ENCODE peak calls at places on chromosomes 6 and 20, in four cellular contexts. L, C, D and Q are unnamed samples.

GRCh38 chr20:25061103-25061799 is 3.3 kb upstream of the ACSS1 start:
- DNase-seq in L (no peak), C (no peak), D (peak), Q (no peak)

GRCh38 chr20:46229478-46229877 is 78.8 kb downstream of the CDH22 start:
- DNase-seq in L (no peak), C (peak), D (no peak), Q (no peak)

GRCh38 chr6:91822581-91822980 is 1235.7 kb upstream of the MAP3K7 start:
- DNase-seq in L (no peak), C (no peak), D (no peak), Q (no peak)

GRCh38 chr20:22663528-22664025 is 79.2 kb upstream of the FOXA2 start:
- DNase-seq in L (no peak), C (no peak), D (no peak), Q (no peak)

GRCh38 chr6:39217177-39217864 is 12.0 kb downstream of the KCNK5 start:
- DNase-seq in L (no peak), C (no peak), D (no peak), Q (no peak)

GRCh38 chr20:44888226-44889103 is 3.0 kb downstream of the YWHAB start:
- DNase-seq in L (no peak), C (peak), D (no peak), Q (no peak)

GRCh38 chr6:116941727-116942126 is 64.7 kb downstream of the RFX6 start:
- DNase-seq in L (no peak), C (no peak), D (no peak), Q (no peak)

GRCh38 chr6:34951741-34952140 is 62.7 kb downstream of the ANKS1A start:
- DNase-seq in L (no peak), C (no peak), D (no peak), Q (no peak)

GRCh38 chr6:29965873-29966601 is 23.7 kb downstream of the HLA-A start:
- DNase-seq in L (no peak), C (peak), D (peak), Q (peak)

GRCh38 chr6:32192608-32193039 is at the start of gene GPSM3:
- DNase-seq in L (no peak), C (peak), D (peak), Q (peak)

GRCh38 chr6:73264446-73264845 is 1.4 kb upstream of the KHDC1 start:
- DNase-seq in L (no peak), C (no peak), D (no peak), Q (no peak)

GRCh38 chr6:106084106-106084963 is 1.8 kb upstream of the PRDM1 start:
- DNase-seq in L (peak), C (peak), D (no peak), Q (peak)

GRCh38 chr6:134247271-134247833 is 70.6 kb downstream of the SGK1 start:
- DNase-seq in L (no peak), C (peak), D (no peak), Q (no peak)

GRCh38 chr6:4817551-4817950 is 41.3 kb downstream of the CDYL start:
- DNase-seq in L (no peak), C (no peak), D (no peak), Q (no peak)

GRCh38 chr6:82131441-82131840 is 116.1 kb downstream of the IBTK start:
- DNase-seq in L (no peak), C (no peak), D (no peak), Q (no peak)

GRCh38 chr20:9200196-9200595 is 131.3 kb downstream of the PLCB4 start:
- DNase-seq in L (no peak), C (no peak), D (no peak), Q (no peak)

GRCh38 chr20:51389543-51389924 is 153.0 kb downstream of the NFATC2 start:
- DNase-seq in L (no peak), C (no peak), D (no peak), Q (no peak)

GRCh38 chr6:161038229-161039003 is 46.8 kb downstream of the MAP3K4 start:
- DNase-seq in L (no peak), C (no peak), D (no peak), Q (peak)

GRCh38 chr6:137177611-137178010 is 4.2 kb upstream of the IL22RA2 start:
- DNase-seq in L (no peak), C (no peak), D (no peak), Q (no peak)

GRCh38 chr20:17824676-17825224 is 125.0 kb downstream of the BANF2 start:
- DNase-seq in L (no peak), C (no peak), D (no peak), Q (no peak)

GRCh38 chr20:44066645-44067606 is 120.1 kb downstream of the JPH2 start:
- DNase-seq in L (no peak), C (no peak), D (no peak), Q (no peak)

GRCh38 chr20:56194042-56194441 is 54.5 kb upstream of the MC3R start:
- DNase-seq in L (no peak), C (no peak), D (no peak), Q (no peak)

GRCh38 chr6:26743941-26744699 is 84.6 kb upstream of the ZNF322 start:
- DNase-seq in L (no peak), C (no peak), D (peak), Q (peak)

GRCh38 chr6:11121851-11122250 is 10.3 kb upstream of the ERVFRD-1 start:
- DNase-seq in L (no peak), C (no peak), D (no peak), Q (no peak)

GRCh38 chr6:88983532-88983931 is 20.1 kb upstream of the RNGTT start:
- DNase-seq in L (peak), C (peak), D (no peak), Q (no peak)

GRCh38 chr6:39051399-39052122 is 3.0 kb downstream of the GLP1R start:
- DNase-seq in L (no peak), C (no peak), D (no peak), Q (peak)

GRCh38 chr6:53369876-53370515 is 21.2 kb upstream of the ELOVL5 start:
- DNase-seq in L (no peak), C (no peak), D (no peak), Q (no peak)

GRCh38 chr6:127053032-127053908 is 65.2 kb upstream of the RSPO3 start:
- DNase-seq in L (no peak), C (no peak), D (no peak), Q (peak)

GRCh38 chr20:41050361-41051019 is 21.9 kb downstream of the TOP1 start:
- DNase-seq in L (no peak), C (no peak), D (no peak), Q (no peak)

GRCh38 chr6:157272866-157273755 is 50.2 kb downstream of the TMEM242 start:
- DNase-seq in L (peak), C (peak), D (no peak), Q (no peak)

GRCh38 chr20:17629678-17630089 is 52.4 kb downstream of the RRBP1 start:
- DNase-seq in L (no peak), C (no peak), D (peak), Q (no peak)

GRCh38 chr6:143232849-143233248 is 172.2 kb downstream of the AIG1 start:
- DNase-seq in L (peak), C (peak), D (no peak), Q (peak)

GRCh38 chr20:51195419-51195901 is 172.6 kb upstream of the KCNG1 start:
- DNase-seq in L (no peak), C (no peak), D (no peak), Q (peak)

GRCh38 chr6:30687659-30688431 is 1.4 kb upstream of the PPP1R18 start:
- DNase-seq in L (no peak), C (peak), D (peak), Q (no peak)

GRCh38 chr6:95133578-95133977 is 443.8 kb upstream of the MANEA start:
- DNase-seq in L (no peak), C (peak), D (no peak), Q (peak)